ENCODE peak calls at places on chromosomes 3 and 15, in eight cellular contexts. One of them, this sample, is unnamed.

GRCh38 chr15:79811406-79812405 is 85.1 kb downstream of the MTHFS start:
- DNase-seq in colonic mucosa: no peak
- DNase-seq in lung: peak; percentile 67
- DNase-seq in BE2C: peak; percentile 90
- DNase-seq in upper lobe of right lung: peak; percentile 77
- DNase-seq in right cardiac atrium: peak; percentile 76
- DNase-seq in CD8-positive, alpha-beta T cell: no peak
- DNase-seq in psoas muscle: peak; percentile 86
- DNase-seq in this sample: peak; percentile 93

GRCh38 chr3:176431986-176432385 is 765.3 kb downstream of the TBL1XR1 start:
- DNase-seq in colonic mucosa: no peak
- DNase-seq in lung: no peak
- DNase-seq in BE2C: no peak
- DNase-seq in upper lobe of right lung: no peak
- DNase-seq in right cardiac atrium: no peak
- DNase-seq in CD8-positive, alpha-beta T cell: no peak
- DNase-seq in psoas muscle: no peak
- DNase-seq in this sample: no peak

GRCh38 chr15:25832158-25832557 is 31.0 kb downstream of the ATP10A start:
- DNase-seq in colonic mucosa: no peak
- DNase-seq in lung: no peak
- DNase-seq in BE2C: no peak
- DNase-seq in upper lobe of right lung: no peak
- DNase-seq in right cardiac atrium: no peak
- DNase-seq in CD8-positive, alpha-beta T cell: no peak
- DNase-seq in psoas muscle: no peak
- DNase-seq in this sample: no peak

GRCh38 chr15:100253640-100254039 is 88.1 kb downstream of the ADAMTS17 start:
- DNase-seq in colonic mucosa: no peak
- DNase-seq in lung: no peak
- DNase-seq in BE2C: no peak
- DNase-seq in upper lobe of right lung: no peak
- DNase-seq in right cardiac atrium: no peak
- DNase-seq in CD8-positive, alpha-beta T cell: no peak
- DNase-seq in psoas muscle: no peak
- DNase-seq in this sample: no peak

GRCh38 chr3:131564812-131565211 is 62.0 kb upstream of the MRPL3 start:
- DNase-seq in colonic mucosa: no peak
- DNase-seq in lung: no peak
- DNase-seq in BE2C: no peak
- DNase-seq in upper lobe of right lung: no peak
- DNase-seq in right cardiac atrium: no peak
- DNase-seq in CD8-positive, alpha-beta T cell: no peak
- DNase-seq in psoas muscle: no peak
- DNase-seq in this sample: no peak

GRCh38 chr3:4978966-4979400 is 254 bp upstream of the BHLHE40 start:
- DNase-seq in colonic mucosa: peak; percentile 95
- DNase-seq in lung: peak; percentile 96
- DNase-seq in BE2C: peak; percentile 83
- DNase-seq in upper lobe of right lung: peak; percentile 98
- DNase-seq in right cardiac atrium: peak; percentile 97
- DNase-seq in CD8-positive, alpha-beta T cell: peak; percentile 77
- DNase-seq in psoas muscle: peak; percentile 97
- DNase-seq in this sample: peak; percentile 97

GRCh38 chr3:55571913-55572312 is 84.8 kb upstream of the WNT5A start:
- DNase-seq in colonic mucosa: peak; percentile 34
- DNase-seq in lung: peak; percentile 45
- DNase-seq in BE2C: no peak
- DNase-seq in upper lobe of right lung: peak; percentile 65
- DNase-seq in right cardiac atrium: peak; percentile 68
- DNase-seq in CD8-positive, alpha-beta T cell: no peak
- DNase-seq in psoas muscle: peak; percentile 54
- DNase-seq in this sample: peak; percentile 83

GRCh38 chr3:108133858-108134554 is 43.2 kb upstream of the CD47 start:
- DNase-seq in colonic mucosa: no peak
- DNase-seq in lung: no peak
- DNase-seq in BE2C: no peak
- DNase-seq in upper lobe of right lung: no peak
- DNase-seq in right cardiac atrium: no peak
- DNase-seq in CD8-positive, alpha-beta T cell: no peak
- DNase-seq in psoas muscle: no peak
- DNase-seq in this sample: no peak

GRCh38 chr3:113536627-113537101 is 4.3 kb downstream of the SIDT1 start:
- DNase-seq in colonic mucosa: peak; percentile 70
- DNase-seq in lung: no peak
- DNase-seq in BE2C: no peak
- DNase-seq in upper lobe of right lung: no peak
- DNase-seq in right cardiac atrium: no peak
- DNase-seq in CD8-positive, alpha-beta T cell: no peak
- DNase-seq in psoas muscle: no peak
- DNase-seq in this sample: no peak

GRCh38 chr3:99720985-99721632 is 82.7 kb downstream of the COL8A1 start:
- DNase-seq in colonic mucosa: no peak
- DNase-seq in lung: peak; percentile 67
- DNase-seq in BE2C: no peak
- DNase-seq in upper lobe of right lung: peak; percentile 77
- DNase-seq in right cardiac atrium: peak; percentile 32
- DNase-seq in CD8-positive, alpha-beta T cell: no peak
- DNase-seq in psoas muscle: no peak
- DNase-seq in this sample: peak; percentile 70

GRCh38 chr3:127483005-127483641 is 107.4 kb downstream of the TPRA1 start:
- DNase-seq in colonic mucosa: no peak
- DNase-seq in lung: no peak
- DNase-seq in BE2C: no peak
- DNase-seq in upper lobe of right lung: peak; percentile 25
- DNase-seq in right cardiac atrium: no peak
- DNase-seq in CD8-positive, alpha-beta T cell: no peak
- DNase-seq in psoas muscle: no peak
- DNase-seq in this sample: no peak

GRCh38 chr3:120438216-120438615 is 12.6 kb downstream of the FSTL1 start:
- DNase-seq in colonic mucosa: no peak
- DNase-seq in lung: no peak
- DNase-seq in BE2C: no peak
- DNase-seq in upper lobe of right lung: no peak
- DNase-seq in right cardiac atrium: no peak
- DNase-seq in CD8-positive, alpha-beta T cell: no peak
- DNase-seq in psoas muscle: no peak
- DNase-seq in this sample: no peak

GRCh38 chr3:120435621-120436020 is 15.2 kb downstream of the FSTL1 start:
- DNase-seq in colonic mucosa: no peak
- DNase-seq in lung: no peak
- DNase-seq in BE2C: no peak
- DNase-seq in upper lobe of right lung: no peak
- DNase-seq in right cardiac atrium: no peak
- DNase-seq in CD8-positive, alpha-beta T cell: no peak
- DNase-seq in psoas muscle: no peak
- DNase-seq in this sample: no peak

GRCh38 chr3:120437559-120437958 is 13.2 kb downstream of the FSTL1 start:
- DNase-seq in colonic mucosa: no peak
- DNase-seq in lung: no peak
- DNase-seq in BE2C: no peak
- DNase-seq in upper lobe of right lung: no peak
- DNase-seq in right cardiac atrium: no peak
- DNase-seq in CD8-positive, alpha-beta T cell: no peak
- DNase-seq in psoas muscle: no peak
- DNase-seq in this sample: no peak

GRCh38 chr3:120438971-120439370 is 11.8 kb downstream of the FSTL1 start:
- DNase-seq in colonic mucosa: peak; percentile 69
- DNase-seq in lung: no peak
- DNase-seq in BE2C: no peak
- DNase-seq in upper lobe of right lung: no peak
- DNase-seq in right cardiac atrium: peak; percentile 75
- DNase-seq in CD8-positive, alpha-beta T cell: no peak
- DNase-seq in psoas muscle: peak; percentile 56
- DNase-seq in this sample: peak; percentile 77

GRCh38 chr3:120436523-120437050 is 14.2 kb downstream of the FSTL1 start:
- DNase-seq in colonic mucosa: no peak
- DNase-seq in lung: no peak
- DNase-seq in BE2C: no peak
- DNase-seq in upper lobe of right lung: no peak
- DNase-seq in right cardiac atrium: no peak
- DNase-seq in CD8-positive, alpha-beta T cell: no peak
- DNase-seq in psoas muscle: no peak
- DNase-seq in this sample: no peak
- H3K4me1 ChIP-seq in colonic mucosa: peaks cover 17% of the 10 kb centered on the region
- H3K4me1 ChIP-seq in lung: peaks cover 41% of the 10 kb centered on the region
- H3K4me1 ChIP-seq in BE2C: no peaks in the 10 kb centered on the region
- H3K4me1 ChIP-seq in upper lobe of right lung: peaks cover 42% of the 10 kb centered on the region
- H3K4me1 ChIP-seq in right cardiac atrium: peaks cover 37% of the 10 kb centered on the region
- H3K4me1 ChIP-seq in CD8-positive, alpha-beta T cell: no peaks in the 10 kb centered on the region
- H3K4me1 ChIP-seq in psoas muscle: no peaks in the 10 kb centered on the region
- H3K4me1 ChIP-seq in this sample: peaks cover 70% of the 10 kb centered on the region

GRCh38 chr3:14834121-14834520 is 15.4 kb downstream of the FGD5 start:
- DNase-seq in colonic mucosa: no peak
- DNase-seq in lung: no peak
- DNase-seq in BE2C: no peak
- DNase-seq in upper lobe of right lung: no peak
- DNase-seq in right cardiac atrium: no peak
- DNase-seq in CD8-positive, alpha-beta T cell: no peak
- DNase-seq in psoas muscle: no peak
- DNase-seq in this sample: no peak

GRCh38 chr3:14834807-14835466 is 16.2 kb downstream of the FGD5 start:
- DNase-seq in colonic mucosa: no peak
- DNase-seq in lung: no peak
- DNase-seq in BE2C: no peak
- DNase-seq in upper lobe of right lung: no peak
- DNase-seq in right cardiac atrium: no peak
- DNase-seq in CD8-positive, alpha-beta T cell: no peak
- DNase-seq in psoas muscle: no peak
- DNase-seq in this sample: no peak

GRCh38 chr3:14837864-14838263 is 19.1 kb downstream of the FGD5 start:
- DNase-seq in colonic mucosa: no peak
- DNase-seq in lung: no peak
- DNase-seq in BE2C: no peak
- DNase-seq in upper lobe of right lung: no peak
- DNase-seq in right cardiac atrium: peak; percentile 56
- DNase-seq in CD8-positive, alpha-beta T cell: no peak
- DNase-seq in psoas muscle: peak; percentile 69
- DNase-seq in this sample: no peak

GRCh38 chr3:14837188-14837587 is 18.4 kb downstream of the FGD5 start:
- DNase-seq in colonic mucosa: no peak
- DNase-seq in lung: no peak
- DNase-seq in BE2C: no peak
- DNase-seq in upper lobe of right lung: no peak
- DNase-seq in right cardiac atrium: no peak
- DNase-seq in CD8-positive, alpha-beta T cell: no peak
- DNase-seq in psoas muscle: no peak
- DNase-seq in this sample: no peak

GRCh38 chr3:14836049-14836468 is 17.3 kb downstream of the FGD5 start:
- DNase-seq in colonic mucosa: peak; percentile 48
- DNase-seq in lung: peak; percentile 60
- DNase-seq in BE2C: no peak
- DNase-seq in upper lobe of right lung: no peak
- DNase-seq in right cardiac atrium: peak; percentile 88
- DNase-seq in CD8-positive, alpha-beta T cell: no peak
- DNase-seq in psoas muscle: peak; percentile 90
- DNase-seq in this sample: no peak
- H3K4me1 ChIP-seq in colonic mucosa: no peaks in the 10 kb centered on the region
- H3K4me1 ChIP-seq in lung: no peaks in the 10 kb centered on the region
- H3K4me1 ChIP-seq in BE2C: peaks cover 11% of the 10 kb centered on the region
- H3K4me1 ChIP-seq in upper lobe of right lung: peaks cover 42% of the 10 kb centered on the region
- H3K4me1 ChIP-seq in right cardiac atrium: peaks cover 17% of the 10 kb centered on the region
- H3K4me1 ChIP-seq in CD8-positive, alpha-beta T cell: no peaks in the 10 kb centered on the region
- H3K4me1 ChIP-seq in psoas muscle: no peaks in the 10 kb centered on the region
- H3K4me1 ChIP-seq in this sample: peaks cover 29% of the 10 kb centered on the region

GRCh38 chr3:194099215-194099614 is 36.7 kb upstream of the HES1 start:
- DNase-seq in colonic mucosa: no peak
- DNase-seq in lung: no peak
- DNase-seq in BE2C: no peak
- DNase-seq in upper lobe of right lung: no peak
- DNase-seq in right cardiac atrium: no peak
- DNase-seq in CD8-positive, alpha-beta T cell: no peak
- DNase-seq in psoas muscle: no peak
- DNase-seq in this sample: no peak

GRCh38 chr3:194100856-194101390 is 35.0 kb upstream of the HES1 start:
- DNase-seq in colonic mucosa: no peak
- DNase-seq in lung: no peak
- DNase-seq in BE2C: no peak
- DNase-seq in upper lobe of right lung: no peak
- DNase-seq in right cardiac atrium: no peak
- DNase-seq in CD8-positive, alpha-beta T cell: no peak
- DNase-seq in psoas muscle: no peak
- DNase-seq in this sample: no peak

GRCh38 chr3:194098036-194098871 is 37.7 kb upstream of the HES1 start:
- DNase-seq in colonic mucosa: no peak
- DNase-seq in lung: no peak
- DNase-seq in BE2C: no peak
- DNase-seq in upper lobe of right lung: no peak
- DNase-seq in right cardiac atrium: no peak
- DNase-seq in CD8-positive, alpha-beta T cell: no peak
- DNase-seq in psoas muscle: no peak
- DNase-seq in this sample: peak; percentile 52

GRCh38 chr3:194097141-194097880 is 38.6 kb upstream of the HES1 start:
- DNase-seq in colonic mucosa: no peak
- DNase-seq in lung: no peak
- DNase-seq in BE2C: no peak
- DNase-seq in upper lobe of right lung: no peak
- DNase-seq in right cardiac atrium: no peak
- DNase-seq in CD8-positive, alpha-beta T cell: no peak
- DNase-seq in psoas muscle: no peak
- DNase-seq in this sample: peak; percentile 88

DNA sequence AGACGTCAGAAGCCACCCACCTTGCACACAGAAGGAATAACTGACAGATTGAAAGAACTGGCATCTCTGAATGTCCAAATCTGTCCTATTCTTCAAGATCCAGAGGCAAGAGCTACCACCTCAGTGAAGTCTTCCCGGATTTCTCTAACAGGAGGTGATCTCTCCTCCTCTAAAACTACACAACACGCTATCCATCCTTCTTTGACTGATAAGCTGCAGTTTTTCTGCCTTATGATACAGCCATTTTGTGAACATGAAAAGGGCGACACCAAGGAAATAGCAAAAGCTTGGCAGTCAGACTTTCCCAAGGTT is 37.1 kb upstream of the HES1 start:
- DNase-seq in colonic mucosa: no peak
- DNase-seq in lung: no peak
- DNase-seq in BE2C: no peak
- DNase-seq in upper lobe of right lung: no peak
- DNase-seq in right cardiac atrium: no peak
- DNase-seq in CD8-positive, alpha-beta T cell: no peak
- DNase-seq in psoas muscle: no peak
- DNase-seq in this sample: no peak
- H3K4me1 ChIP-seq in colonic mucosa: peaks cover 12% of the 10 kb centered on the region
- H3K4me1 ChIP-seq in lung: peaks cover 7% of the 10 kb centered on the region
- H3K4me1 ChIP-seq in BE2C: peaks cover under 1% of the 10 kb centered on the region
- H3K4me1 ChIP-seq in upper lobe of right lung: peaks cover 5% of the 10 kb centered on the region
- H3K4me1 ChIP-seq in right cardiac atrium: peaks cover 15% of the 10 kb centered on the region
- H3K4me1 ChIP-seq in CD8-positive, alpha-beta T cell: peaks cover 18% of the 10 kb centered on the region
- H3K4me1 ChIP-seq in psoas muscle: peaks cover 19% of the 10 kb centered on the region
- H3K4me1 ChIP-seq in this sample: peaks cover 20% of the 10 kb centered on the region

DNA sequence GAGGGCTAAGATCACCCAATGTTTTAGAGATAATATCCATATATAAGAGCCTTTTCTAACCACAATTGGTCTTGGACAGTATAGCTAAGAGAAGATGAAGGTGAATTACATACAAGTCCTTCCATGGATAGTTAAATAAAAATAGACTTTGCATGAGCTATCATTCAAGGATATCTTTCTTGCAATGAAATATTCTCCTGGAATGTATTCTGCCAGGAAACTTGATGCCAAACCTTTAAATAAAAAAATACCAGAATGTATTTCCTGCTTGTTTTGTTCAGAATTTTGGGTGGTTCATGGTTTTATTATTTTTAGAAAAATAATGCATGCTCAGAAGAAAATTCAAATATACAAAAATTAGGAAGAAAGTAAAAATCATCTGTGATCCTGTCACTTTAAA is 88.8 kb upstream of the PPIB start:
- DNase-seq in colonic mucosa: no peak
- DNase-seq in lung: no peak
- DNase-seq in BE2C: no peak
- DNase-seq in upper lobe of right lung: no peak
- DNase-seq in right cardiac atrium: no peak
- DNase-seq in CD8-positive, alpha-beta T cell: no peak
- DNase-seq in psoas muscle: no peak
- DNase-seq in this sample: no peak
- H3K4me1 ChIP-seq in colonic mucosa: peaks cover 12% of the 10 kb centered on the region
- H3K4me1 ChIP-seq in lung: no peaks in the 10 kb centered on the region
- H3K4me1 ChIP-seq in BE2C: peaks cover 10% of the 10 kb centered on the region
- H3K4me1 ChIP-seq in upper lobe of right lung: peaks cover 17% of the 10 kb centered on the region
- H3K4me1 ChIP-seq in right cardiac atrium: peaks cover 3% of the 10 kb centered on the region
- H3K4me1 ChIP-seq in CD8-positive, alpha-beta T cell: no peaks in the 10 kb centered on the region
- H3K4me1 ChIP-seq in psoas muscle: peaks cover 10% of the 10 kb centered on the region
- H3K4me1 ChIP-seq in this sample: peaks cover 21% of the 10 kb centered on the region

This sample was measured in thyroid gland.